ENCODE peak calls at places on chromosomes 13 and 19, in seven cellular contexts. One of them, this sample, is unnamed.

GRCh38 chr13:59823495-59823894 is 340.2 kb downstream of the DIAPH3 start:
- DNase-seq in heart left ventricle: no peak
- DNase-seq in ovary: no peak
- DNase-seq in Peyer's patch: no peak
- DNase-seq in upper lobe of left lung: no peak
- DNase-seq in breast epithelium: no peak
- DNase-seq in uterus: no peak
- DNase-seq in this sample: no peak

GRCh38 chr13:98780451-98780850 is 28.0 kb upstream of the SLC15A1 start:
- DNase-seq in heart left ventricle: no peak
- DNase-seq in ovary: no peak
- DNase-seq in Peyer's patch: no peak
- DNase-seq in upper lobe of left lung: no peak
- DNase-seq in breast epithelium: no peak
- DNase-seq in uterus: no peak
- DNase-seq in this sample: no peak

GRCh38 chr19:47610902-47611301 is 2.0 kb downstream of the BICRA start:
- DNase-seq in heart left ventricle: no peak
- DNase-seq in ovary: no peak
- DNase-seq in Peyer's patch: no peak
- DNase-seq in upper lobe of left lung: no peak
- DNase-seq in breast epithelium: no peak
- DNase-seq in uterus: no peak
- DNase-seq in this sample: no peak

GRCh38 chr19:48329167-48329891 is 4.0 kb downstream of the EMP3 start:
- DNase-seq in heart left ventricle: no peak
- DNase-seq in ovary: peak
- DNase-seq in Peyer's patch: no peak
- DNase-seq in upper lobe of left lung: peak
- DNase-seq in breast epithelium: no peak
- DNase-seq in uterus: no peak
- DNase-seq in this sample: no peak

GRCh38 chr13:97498419-97498818 is 64.5 kb downstream of the RAP2A start:
- DNase-seq in heart left ventricle: no peak
- DNase-seq in ovary: no peak
- DNase-seq in Peyer's patch: no peak
- DNase-seq in upper lobe of left lung: no peak
- DNase-seq in breast epithelium: no peak
- DNase-seq in uterus: no peak
- DNase-seq in this sample: no peak

GRCh38 chr19:18093439-18094161 is 4.0 kb upstream of the MAST3 start:
- DNase-seq in heart left ventricle: no peak
- DNase-seq in ovary: no peak
- DNase-seq in Peyer's patch: no peak
- DNase-seq in upper lobe of left lung: no peak
- DNase-seq in breast epithelium: no peak
- DNase-seq in uterus: no peak
- DNase-seq in this sample: no peak

GRCh38 chr19:17109962-17110598 is 34.5 kb downstream of the MYO9B start:
- DNase-seq in heart left ventricle: peak
- DNase-seq in ovary: no peak
- DNase-seq in Peyer's patch: no peak
- DNase-seq in upper lobe of left lung: peak
- DNase-seq in breast epithelium: no peak
- DNase-seq in uterus: no peak
- DNase-seq in this sample: peak

GRCh38 chr19:8811315-8812172 is 20.6 kb downstream of the ZNF558 start:
- DNase-seq in heart left ventricle: no peak
- DNase-seq in ovary: no peak
- DNase-seq in Peyer's patch: no peak
- DNase-seq in upper lobe of left lung: no peak
- DNase-seq in breast epithelium: no peak
- DNase-seq in uterus: no peak
- DNase-seq in this sample: no peak

GRCh38 chr13:110055089-110055488 is 251.9 kb downstream of the COL4A1 start:
- DNase-seq in heart left ventricle: no peak
- DNase-seq in ovary: no peak
- DNase-seq in Peyer's patch: no peak
- DNase-seq in upper lobe of left lung: no peak
- DNase-seq in breast epithelium: no peak
- DNase-seq in uterus: no peak
- DNase-seq in this sample: no peak

GRCh38 chr19:13985771-13986347 is 20.3 kb downstream of the RFX1 start:
- DNase-seq in heart left ventricle: no peak
- DNase-seq in ovary: no peak
- DNase-seq in Peyer's patch: no peak
- DNase-seq in upper lobe of left lung: no peak
- DNase-seq in breast epithelium: no peak
- DNase-seq in uterus: no peak
- DNase-seq in this sample: no peak

GRCh38 chr13:102710261-102710679 is 15.4 kb upstream of the METTL21C start:
- DNase-seq in heart left ventricle: no peak
- DNase-seq in ovary: no peak
- DNase-seq in Peyer's patch: no peak
- DNase-seq in upper lobe of left lung: peak
- DNase-seq in breast epithelium: no peak
- DNase-seq in uterus: peak
- DNase-seq in this sample: no peak

GRCh38 chr13:105334211-105334610 is 1201.3 kb downstream of the EFNB2 start:
- DNase-seq in heart left ventricle: no peak
- DNase-seq in ovary: no peak
- DNase-seq in Peyer's patch: no peak
- DNase-seq in upper lobe of left lung: no peak
- DNase-seq in breast epithelium: no peak
- DNase-seq in uterus: no peak
- DNase-seq in this sample: no peak

GRCh38 chr13:79782541-79783216 is 301.7 kb downstream of the NDFIP2 start:
- DNase-seq in heart left ventricle: peak
- DNase-seq in ovary: peak
- DNase-seq in Peyer's patch: peak
- DNase-seq in upper lobe of left lung: peak
- DNase-seq in breast epithelium: no peak
- DNase-seq in uterus: no peak
- DNase-seq in this sample: no peak

GRCh38 chr13:43865892-43866291 is 13.6 kb downstream of the CCDC122 start:
- DNase-seq in heart left ventricle: no peak
- DNase-seq in ovary: no peak
- DNase-seq in Peyer's patch: no peak
- DNase-seq in upper lobe of left lung: no peak
- DNase-seq in breast epithelium: no peak
- DNase-seq in uterus: no peak
- DNase-seq in this sample: no peak

GRCh38 chr19:40646564-40647254 is 43.7 kb downstream of the NUMBL start:
- DNase-seq in heart left ventricle: no peak
- DNase-seq in ovary: peak
- DNase-seq in Peyer's patch: no peak
- DNase-seq in upper lobe of left lung: no peak
- DNase-seq in breast epithelium: no peak
- DNase-seq in uterus: no peak
- DNase-seq in this sample: no peak

GRCh38 chr19:40650749-40651305 is 39.6 kb downstream of the NUMBL start:
- DNase-seq in heart left ventricle: no peak
- DNase-seq in ovary: no peak
- DNase-seq in Peyer's patch: no peak
- DNase-seq in upper lobe of left lung: no peak
- DNase-seq in breast epithelium: no peak
- DNase-seq in uterus: no peak
- DNase-seq in this sample: no peak
- H3K27ac ChIP-seq in heart left ventricle: peak
- H3K27ac ChIP-seq in ovary: no peak
- H3K27ac ChIP-seq in Peyer's patch: peak
- H3K27ac ChIP-seq in upper lobe of left lung: peak
- H3K27ac ChIP-seq in breast epithelium: peak
- H3K27ac ChIP-seq in uterus: peak
- H3K27ac ChIP-seq in this sample: peak

GRCh38 chr13:33676045-33676699 is 141.8 kb upstream of the RFC3 start:
- DNase-seq in heart left ventricle: no peak
- DNase-seq in ovary: no peak
- DNase-seq in Peyer's patch: no peak
- DNase-seq in upper lobe of left lung: no peak
- DNase-seq in breast epithelium: no peak
- DNase-seq in uterus: no peak
- DNase-seq in this sample: no peak
- TF ChIP-seq POLR2A in heart left ventricle: no peak
- TF ChIP-seq POLR2A in ovary: no peak
- TF ChIP-seq POLR2A in Peyer's patch: no peak
- TF ChIP-seq POLR2A in upper lobe of left lung: no peak
- TF ChIP-seq POLR2A in breast epithelium: no peak
- TF ChIP-seq POLR2A in uterus: no peak
- TF ChIP-seq POLR2A in this sample: no peak

GRCh38 chr19:45657520-45658163 is 10.4 kb upstream of the GIPR start:
- DNase-seq in heart left ventricle: no peak
- DNase-seq in ovary: no peak
- DNase-seq in Peyer's patch: no peak
- DNase-seq in upper lobe of left lung: no peak
- DNase-seq in breast epithelium: no peak
- DNase-seq in uterus: no peak
- DNase-seq in this sample: no peak
- H3K27ac ChIP-seq in heart left ventricle: no peak
- H3K27ac ChIP-seq in ovary: no peak
- H3K27ac ChIP-seq in Peyer's patch: no peak
- H3K27ac ChIP-seq in upper lobe of left lung: no peak
- H3K27ac ChIP-seq in breast epithelium: no peak
- H3K27ac ChIP-seq in uterus: no peak
- H3K27ac ChIP-seq in this sample: no peak

GRCh38 chr19:7629347-7630054 is at the start of the genes PET100 and XAB2:
- DNase-seq in heart left ventricle: peak
- DNase-seq in ovary: peak
- DNase-seq in Peyer's patch: peak
- DNase-seq in upper lobe of left lung: peak
- DNase-seq in breast epithelium: peak
- DNase-seq in uterus: peak
- DNase-seq in this sample: peak
- TF ChIP-seq POLR2A in heart left ventricle: no peak
- TF ChIP-seq POLR2A in ovary: peak
- TF ChIP-seq POLR2A in Peyer's patch: peak
- TF ChIP-seq POLR2A in upper lobe of left lung: no peak
- TF ChIP-seq POLR2A in breast epithelium: peak
- TF ChIP-seq POLR2A in uterus: peak
- TF ChIP-seq POLR2A in this sample: peak

DNA sequence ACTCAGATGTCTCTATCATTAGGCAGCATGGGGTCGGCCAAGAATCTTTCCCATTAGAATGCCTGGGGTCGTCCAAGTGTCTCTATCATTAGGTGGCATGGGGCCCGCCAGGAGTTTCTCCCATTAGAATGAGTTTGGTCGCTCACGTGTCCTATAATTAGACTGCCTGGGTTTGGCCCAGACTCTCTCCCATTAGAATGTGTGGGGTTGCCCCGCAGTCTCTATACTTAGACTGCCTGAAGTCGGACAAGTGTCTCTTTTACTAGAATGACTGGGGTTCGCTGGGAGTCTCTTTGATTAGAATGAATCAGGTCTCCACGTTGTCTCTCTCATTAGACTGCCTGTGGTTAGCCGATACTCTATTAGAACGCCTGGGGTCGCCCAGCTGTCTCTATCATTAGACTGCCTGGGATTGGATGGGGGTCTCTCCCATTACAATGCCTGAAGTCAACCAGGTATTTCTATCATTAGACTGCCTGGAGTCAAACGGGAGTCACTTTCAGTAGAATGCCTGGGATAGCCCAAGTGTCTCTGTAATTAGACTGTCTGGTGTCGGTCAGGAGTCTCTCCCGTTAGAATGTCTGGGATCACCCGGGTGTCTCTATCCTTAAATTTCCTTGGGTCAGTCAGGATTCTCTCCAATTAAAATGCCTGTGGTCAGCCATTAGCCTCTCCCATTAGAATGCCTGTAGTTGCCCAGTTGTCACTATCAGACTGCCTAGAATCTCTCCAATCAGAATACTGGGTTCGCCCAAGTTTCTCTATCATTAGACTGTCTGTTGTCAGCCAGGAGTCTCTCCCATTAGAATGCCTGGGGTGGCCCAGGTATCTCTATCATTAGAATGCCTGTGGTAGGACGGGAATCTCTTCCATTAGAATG is 1454.1 kb downstream of the UQCRFS1 start:
- DNase-seq in heart left ventricle: no peak
- DNase-seq in ovary: no peak
- DNase-seq in Peyer's patch: no peak
- DNase-seq in upper lobe of left lung: no peak
- DNase-seq in breast epithelium: no peak
- DNase-seq in uterus: no peak
- DNase-seq in this sample: no peak
- H3K27ac ChIP-seq in heart left ventricle: no peak
- H3K27ac ChIP-seq in ovary: no peak
- H3K27ac ChIP-seq in Peyer's patch: no peak
- H3K27ac ChIP-seq in upper lobe of left lung: no peak
- H3K27ac ChIP-seq in breast epithelium: no peak
- H3K27ac ChIP-seq in uterus: no peak
- H3K27ac ChIP-seq in this sample: no peak

GRCh38 chr19:12774588-12775555 is at the start of gene HOOK2:
- DNase-seq in heart left ventricle: peak
- DNase-seq in ovary: peak
- DNase-seq in Peyer's patch: peak
- DNase-seq in upper lobe of left lung: peak
- DNase-seq in breast epithelium: peak
- DNase-seq in uterus: no peak
- DNase-seq in this sample: peak
- TF ChIP-seq POLR2A in heart left ventricle: peak
- TF ChIP-seq POLR2A in ovary: peak
- TF ChIP-seq POLR2A in Peyer's patch: peak
- TF ChIP-seq POLR2A in upper lobe of left lung: no peak
- TF ChIP-seq POLR2A in breast epithelium: peak
- TF ChIP-seq POLR2A in uterus: peak
- TF ChIP-seq POLR2A in this sample: peak

DNA sequence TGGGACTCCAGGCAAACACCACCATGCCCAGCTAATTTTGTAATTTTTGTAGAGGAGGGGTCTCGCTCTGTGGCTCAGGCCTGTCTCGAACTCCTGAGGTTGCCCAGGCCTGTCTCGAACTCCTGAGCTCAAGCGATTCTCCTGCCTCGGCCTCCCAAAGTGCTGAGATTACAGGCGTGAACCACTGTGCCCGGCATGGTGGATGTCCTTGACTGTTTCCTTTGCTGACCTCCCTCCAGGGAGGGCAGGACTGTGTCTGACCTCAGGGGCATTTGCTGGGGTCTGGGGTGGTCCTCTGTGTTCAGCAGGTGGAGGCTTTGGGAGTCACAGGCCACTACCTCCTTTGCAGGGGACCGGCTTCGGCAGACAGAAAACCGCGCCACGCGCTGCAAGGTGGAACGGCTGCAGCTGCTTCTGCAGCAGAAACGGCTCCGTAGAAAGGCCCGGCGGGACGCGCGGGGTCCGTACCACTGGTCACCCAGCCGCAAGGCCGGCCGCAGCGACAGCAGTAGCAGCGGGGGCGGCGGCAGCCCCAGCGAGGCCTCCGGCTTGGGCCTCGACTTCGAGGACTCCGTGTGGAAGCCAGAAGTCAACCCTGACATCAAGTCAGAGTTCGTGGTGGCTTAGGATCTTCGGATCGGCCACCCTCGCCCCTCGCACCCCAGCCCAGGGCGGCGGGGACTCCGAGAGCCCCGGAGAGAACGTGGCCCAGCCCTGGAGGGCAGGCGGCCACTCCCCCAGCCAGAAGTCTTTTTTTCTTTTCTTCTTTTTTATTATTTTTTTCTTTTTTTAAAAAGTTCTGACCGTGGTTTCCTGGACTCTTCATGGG is 8.5 kb downstream of the MIDN start:
- DNase-seq in heart left ventricle: no peak
- DNase-seq in ovary: no peak
- DNase-seq in Peyer's patch: no peak
- DNase-seq in upper lobe of left lung: no peak
- DNase-seq in breast epithelium: no peak
- DNase-seq in uterus: no peak
- DNase-seq in this sample: no peak
- H3K27ac ChIP-seq in heart left ventricle: peak
- H3K27ac ChIP-seq in ovary: no peak
- H3K27ac ChIP-seq in Peyer's patch: peak
- H3K27ac ChIP-seq in upper lobe of left lung: peak
- H3K27ac ChIP-seq in breast epithelium: peak
- H3K27ac ChIP-seq in uterus: peak
- H3K27ac ChIP-seq in this sample: peak